ENCODE peak calls at places on chromosomes 2 and 18, in six cellular contexts. E is frontal cortex; U is MG63; M is Calu3; W is posterior cingulate gyrus; G is stimulated activated CD4-positive, alpha-beta T cell treated with anti-CD3 and anti-CD28 coated beads, TNF-alpha, amount 100 ng/mL, for 48 hours. V is an unnamed sample.

GRCh38 chr2:109387221-109387735 is 226.5 kb downstream of the SEPTIN10 start:
- DNase-seq in G (no peak), M (no peak), E (no peak), U (no peak), W (peak), V (no peak)

GRCh38 chr18:10923671-10924070 is 225.7 kb downstream of the PIEZO2 start:
- DNase-seq in W (no peak), E (no peak), M (no peak), G (no peak), U (peak), V (no peak)

GRCh38 chr2:45145073-45145899 is 136.0 kb upstream of the SIX2 start:
- DNase-seq in U (no peak), M (no peak), E (no peak), G (no peak), W (no peak), V (no peak)

GRCh38 chr2:46297546-46298271 is 502 bp downstream of the EPAS1 start:
- DNase-seq in M (peak), E (peak), W (peak), U (peak), G (peak), V (no peak)

GRCh38 chr2:27086722-27087446 is at the start of gene KHK:
- DNase-seq in U (no peak), M (peak), E (peak), G (peak), W (peak), V (peak)

GRCh38 chr2:44938287-44939073 is 3.0 kb upstream of the SIX3 start:
- DNase-seq in G (no peak), M (no peak), U (no peak), W (no peak), E (no peak), V (no peak)

GRCh38 chr2:157185828-157186227 is 71.7 kb upstream of the GALNT5 start:
- DNase-seq in G (no peak), U (no peak), W (no peak), E (no peak), M (no peak), V (no peak)

GRCh38 chr2:19863303-19864041 is 38.3 kb downstream of the TTC32 start:
- DNase-seq in E (peak), W (peak), M (peak), U (peak), G (peak), V (no peak)

GRCh38 chr2:3500326-3500899 is 18.9 kb downstream of the ADI1 start:
- DNase-seq in W (peak), G (no peak), E (no peak), U (no peak), M (no peak), V (no peak)

GRCh38 chr2:240557808-240558207 is at the start of gene ANKMY1:
- DNase-seq in G (peak), M (peak), W (peak), U (peak), E (peak), V (no peak)

GRCh38 chr2:2638516-2638915 is 307.4 kb upstream of the MYT1L start:
- DNase-seq in U (no peak), E (no peak), G (no peak), M (no peak), W (no peak), V (no peak)

GRCh38 chr2:10868465-10869314 is 43.0 kb upstream of the KCNF1 start:
- DNase-seq in G (no peak), M (no peak), W (no peak), U (peak), E (no peak), V (no peak)

GRCh38 chr2:234867882-234868285 is 83.9 kb upstream of the SH3BP4 start:
- DNase-seq in G (no peak), E (no peak), M (no peak), U (no peak), W (no peak), V (no peak)

GRCh38 chr2:24871852-24872323 is 48.1 kb downstream of the ADCY3 start:
- DNase-seq in W (no peak), E (no peak), G (no peak), M (no peak), U (no peak), V (no peak)

GRCh38 chr2:19073522-19073921 is 284.9 kb downstream of the OSR1 start:
- DNase-seq in E (no peak), W (no peak), U (peak), M (peak), G (no peak), V (no peak)

GRCh38 chr2:205352593-205352992 is 329.7 kb upstream of the NRP2 start:
- DNase-seq in E (no peak), G (no peak), W (no peak), M (no peak), U (no peak), V (no peak)

GRCh38 chr2:221673248-221673647 is 101.1 kb upstream of the EPHA4 start:
- DNase-seq in U (no peak), W (no peak), G (no peak), M (no peak), E (no peak), V (no peak)

GRCh38 chr18:34092796-34093195 is 131.9 kb downstream of the NOL4 start:
- DNase-seq in M (no peak), W (no peak), G (no peak), U (no peak), E (no peak), V (no peak)

GRCh38 chr18:41391616-41392610 is 563.1 kb upstream of the PIK3C3 start:
- DNase-seq in M (peak), W (peak), G (no peak), U (peak), E (peak), V (no peak)

GRCh38 chr2:23645181-23645808 is 260.3 kb downstream of the KLHL29 start:
- DNase-seq in E (no peak), U (no peak), M (no peak), G (no peak), W (no peak), V (no peak)

GRCh38 chr2:27379840-27380625 is 501 bp downstream of the ZNF513 start:
- DNase-seq in M (no peak), U (no peak), W (peak), E (peak), G (peak), V (peak)

GRCh38 chr2:735670-736218 is 58.5 kb upstream of the TMEM18 start:
- DNase-seq in W (no peak), U (no peak), E (no peak), G (no peak), M (no peak), V (no peak)

GRCh38 chr2:240760576-240761246 is 59.3 kb downstream of the KIF1A start:
- DNase-seq in W (no peak), M (no peak), U (no peak), G (no peak), E (no peak), V (no peak)

GRCh38 chr2:101854877-101855276 is 136.9 kb upstream of the IL1R2 start:
- DNase-seq in G (no peak), E (no peak), W (no peak), M (no peak), U (no peak), V (no peak)

GRCh38 chr18:38497281-38497680 is 931.7 kb upstream of the CELF4 start:
- DNase-seq in M (no peak), U (no peak), G (no peak), W (no peak), E (no peak), V (no peak)

GRCh38 chr2:149330127-149331022 is at the start of gene LYPD6:
- DNase-seq in M (peak), U (peak), W (peak), G (no peak), E (peak), V (peak)

GRCh38 chr18:27803957-27804356 is 373.0 kb downstream of the CDH2 start:
- DNase-seq in E (no peak), W (no peak), G (no peak), M (no peak), U (no peak), V (no peak)

GRCh38 chr2:48114256-48114655 is 208.0 kb upstream of the FBXO11 start:
- DNase-seq in W (no peak), G (peak), M (peak), E (no peak), U (peak), V (no peak)

GRCh38 chr18:30527917-30528316 is 514.6 kb downstream of the DSC3 start:
- DNase-seq in E (no peak), U (no peak), M (no peak), G (no peak), W (no peak), V (no peak)

GRCh38 chr2:160368988-160369935 is 124.3 kb downstream of the RBMS1 start:
- DNase-seq in G (no peak), M (no peak), U (peak), W (no peak), E (no peak), V (no peak)

GRCh38 chr2:238305092-238305862 is 15.0 kb upstream of the TRAF3IP1 start:
- DNase-seq in G (no peak), W (no peak), M (no peak), U (no peak), E (no peak), V (no peak)